ENCODE peak calls at places on chromosomes 7 and 10, in ten cellular contexts. T is fibroblast of lung; V is naive thymus-derived CD4-positive, alpha-beta T cell; U is left ventricle myocardium inferior; S is activated naive CD4-positive, alpha-beta T cell treated with anti-CD3 and anti-CD28 coated beads, Interleukin-2, amount 10 ng/mL, durations not matched to agents 7 days and 5 days; G is NCI-H1092; A is endothelial cell; X is astrocyte of the spinal cord; H is left cardiac atrium; R is memory B cell. B is an unnamed sample.
A peak's percentile ranks its signal among the peaks of the same experiment; 100 is the strongest.

GRCh38 chr7:139254728-139255127 is 23.7 kb downstream of the UBN2 start:
- DNase-seq in A (no peak), R (no peak), X (no peak), S (no peak), G (no peak), T (no peak), V (no peak), H (no peak), U (no peak), B (no peak)

GRCh38 chr10:14564268-14564744 is 210.4 kb downstream of the FAM107B start:
- DNase-seq in H (no peak), S (no peak), R (no peak), V (peak; percentile 42), G (no peak), T (no peak), X (no peak), U (no peak), A (no peak), B (no peak)

GRCh38 chr10:45420453-45421192 is 46.6 kb downstream of the ALOX5 start:
- DNase-seq in G (peak; percentile 82), S (peak; percentile 76), H (peak; percentile 88), V (peak; percentile 48), A (no peak), X (peak; percentile 70), U (peak; percentile 86), R (peak; percentile 47), T (peak; percentile 62), B (peak; percentile 76)

GRCh38 chr10:129728246-129728820 is 235.7 kb downstream of the EBF3 start:
- DNase-seq in X (no peak), A (no peak), S (no peak), V (no peak), U (no peak), T (no peak), G (no peak), R (no peak), H (no peak), B (no peak)

GRCh38 chr7:868189-868486 is 8.2 kb upstream of the GET4 start:
- DNase-seq in A (no peak), R (no peak), T (no peak), S (no peak), V (no peak), H (no peak), U (no peak), G (no peak), X (no peak), B (no peak)

GRCh38 chr7:131145026-131145425 is 182.7 kb upstream of the MKLN1 start:
- DNase-seq in X (peak; percentile 11), H (no peak), T (peak; percentile 52), A (no peak), R (no peak), S (no peak), U (no peak), G (no peak), V (no peak), B (no peak)

GRCh38 chr10:21500578-21500910 is 24.9 kb downstream of the SKIDA1 start:
- DNase-seq in U (no peak), X (no peak), H (no peak), S (no peak), V (no peak), A (no peak), T (no peak), R (no peak), G (no peak), B (no peak)

GRCh38 chr10:87976101-87976743 is 112.8 kb downstream of the PTEN start:
- DNase-seq in U (no peak), R (no peak), H (no peak), S (no peak), G (no peak), T (peak; percentile 35), X (no peak), V (no peak), A (no peak), B (no peak)

GRCh38 chr10:96512524-96512991 is 1.2 kb downstream of the TLL2 start:
- DNase-seq in A (peak; percentile 38), S (peak; percentile 32), H (peak; percentile 33), X (peak; percentile 19), U (peak; percentile 29), G (no peak), V (no peak), R (no peak), T (peak; percentile 39), B (no peak)

GRCh38 chr7:27560706-27561235 is 101.9 kb downstream of the HIBADH start:
- DNase-seq in T (peak; percentile 89), G (no peak), U (no peak), V (no peak), S (no peak), H (no peak), A (no peak), R (no peak), X (peak; percentile 76), B (no peak)

GRCh38 chr7:91043181-91043580 is 221.1 kb upstream of the FZD1 start:
- DNase-seq in U (no peak), A (no peak), H (no peak), R (no peak), S (no peak), X (no peak), V (no peak), T (no peak), G (no peak), B (no peak)

GRCh38 chr7:54664235-54665228 is 94.5 kb downstream of the SEC61G start:
- DNase-seq in V (no peak), H (peak; percentile 42), G (peak; percentile 74), S (no peak), U (peak; percentile 26), T (peak; percentile 12), R (no peak), X (peak; percentile 15), A (peak; percentile 83), B (no peak)

GRCh38 chr7:40680657-40681056 is 545.9 kb downstream of the SUGCT start:
- DNase-seq in A (peak; percentile 11), T (no peak), V (no peak), H (no peak), S (no peak), G (no peak), U (no peak), X (peak; percentile 32), R (no peak), B (no peak)

GRCh38 chr7:71637578-71637977 is 505.6 kb downstream of the GALNT17 start:
- DNase-seq in T (peak; percentile 89), X (peak; percentile 66), U (no peak), A (no peak), G (no peak), V (no peak), R (no peak), S (no peak), H (no peak), B (no peak)

GRCh38 chr7:116340201-116340847 is 130.0 kb downstream of the TES start:
- DNase-seq in V (no peak), T (peak; percentile 69), S (no peak), X (no peak), U (no peak), G (no peak), A (no peak), R (no peak), H (no peak), B (no peak)

GRCh38 chr7:28081016-28081415 is 99.6 kb downstream of the JAZF1 start:
- DNase-seq in U (peak; percentile 37), A (no peak), V (no peak), S (no peak), G (no peak), R (no peak), T (no peak), X (no peak), H (peak; percentile 43), B (no peak)

GRCh38 chr10:101139421-101139911 is 8.4 kb downstream of the TLX1 start:
- DNase-seq in V (no peak), X (no peak), R (no peak), G (no peak), T (no peak), H (no peak), S (no peak), U (no peak), A (peak; percentile 59), B (no peak)

GRCh38 chr7:33982425-33982786 is 77.1 kb downstream of the BMPER start:
- DNase-seq in X (peak; percentile 50), G (no peak), T (peak; percentile 70), S (no peak), U (no peak), V (no peak), R (no peak), A (no peak), H (no peak), B (no peak)

GRCh38 chr7:90897961-90898469 is 301.9 kb downstream of the CDK14 start:
- DNase-seq in V (no peak), X (peak; percentile 64), S (no peak), U (no peak), G (no peak), H (no peak), R (no peak), A (no peak), T (peak; percentile 26), B (no peak)

GRCh38 chr10:95355241-95355779 is 64.5 kb upstream of the PDLIM1 start:
- DNase-seq in T (peak; percentile 50), A (no peak), V (no peak), S (no peak), H (no peak), X (no peak), G (no peak), U (no peak), R (no peak), B (no peak)

GRCh38 chr10:117638664-117639200 is 96.2 kb downstream of the EMX2 start:
- DNase-seq in T (no peak), H (no peak), X (no peak), S (no peak), R (no peak), U (no peak), G (no peak), A (no peak), V (no peak), B (no peak)

GRCh38 chr7:155000795-155001194 is 2.1 kb downstream of the PAXIP1 start:
- DNase-seq in X (no peak), U (no peak), A (no peak), T (no peak), V (no peak), R (no peak), G (no peak), S (peak; percentile 33), H (no peak), B (no peak)

GRCh38 chr10:46288601-46289206 is 1.9 kb downstream of the ANTXRL start:
- DNase-seq in H (no peak), T (no peak), R (no peak), G (no peak), U (no peak), A (no peak), V (no peak), S (peak; percentile 16), X (no peak), B (peak; percentile 53)

GRCh38 chr7:156635529-156636385 is 4.8 kb upstream of the RNF32 start:
- DNase-seq in G (no peak), S (no peak), X (no peak), T (no peak), V (no peak), A (no peak), U (no peak), H (no peak), R (no peak), B (no peak)

GRCh38 chr10:30170814-30171213 is 111.4 kb upstream of the JCAD start:
- DNase-seq in A (no peak), G (no peak), R (no peak), V (no peak), H (no peak), U (no peak), X (no peak), S (no peak), T (peak; percentile 74), B (no peak)

GRCh38 chr10:22573820-22574569 is 140.4 kb downstream of the PIP4K2A start:
- DNase-seq in U (no peak), X (peak; percentile 23), V (peak; percentile 24), S (peak; percentile 49), T (no peak), G (no peak), R (peak; percentile 15), H (no peak), A (peak; percentile 26), B (no peak)

GRCh38 chr7:82594665-82595064 is 151.1 kb upstream of the CACNA2D1 start:
- DNase-seq in S (no peak), G (peak; percentile 47), T (no peak), X (no peak), H (no peak), A (no peak), R (no peak), V (no peak), U (no peak), B (no peak)

GRCh38 chr7:9149499-9150082 is 716.2 kb downstream of the NXPH1 start:
- DNase-seq in R (no peak), X (peak; percentile 5), T (peak; percentile 22), A (no peak), S (no peak), U (no peak), H (no peak), V (no peak), G (no peak), B (no peak)